ENCODE peak calls at places on chromosomes 12 and 14, in seven cellular contexts. One of them, this sample, is unnamed.

GRCh38 chr12:91769736-91770135 is 375.9 kb downstream of the BTG1 start:
- DNase-seq in breast epithelium: no peak
- DNase-seq in AG09319: no peak
- DNase-seq in GM12865: no peak
- DNase-seq in memory B cell: no peak
- DNase-seq in activated CD4-positive, alpha-beta T cell treated with anti-CD3 and anti-CD28 coated beads, Interleukin-2, amount 50 U/mL, for 1 hour: no peak
- DNase-seq in GF-D8: no peak
- DNase-seq in this sample: no peak

GRCh38 chr12:7899755-7900154 is 27.0 kb upstream of the SLC2A14 start:
- DNase-seq in breast epithelium: no peak
- DNase-seq in AG09319: no peak
- DNase-seq in GM12865: no peak
- DNase-seq in memory B cell: no peak
- DNase-seq in activated CD4-positive, alpha-beta T cell treated with anti-CD3 and anti-CD28 coated beads, Interleukin-2, amount 50 U/mL, for 1 hour: no peak
- DNase-seq in GF-D8: no peak
- DNase-seq in this sample: no peak

GRCh38 chr14:66662374-66662773 is 154.4 kb downstream of the GPHN start:
- DNase-seq in breast epithelium: no peak
- DNase-seq in AG09319: no peak
- DNase-seq in GM12865: no peak
- DNase-seq in memory B cell: no peak
- DNase-seq in activated CD4-positive, alpha-beta T cell treated with anti-CD3 and anti-CD28 coated beads, Interleukin-2, amount 50 U/mL, for 1 hour: no peak
- DNase-seq in GF-D8: no peak
- DNase-seq in this sample: no peak

GRCh38 chr14:105383083-105383730 is 15.1 kb upstream of the TEX22 start:
- DNase-seq in breast epithelium: no peak
- DNase-seq in AG09319: no peak
- DNase-seq in GM12865: no peak
- DNase-seq in memory B cell: no peak
- DNase-seq in activated CD4-positive, alpha-beta T cell treated with anti-CD3 and anti-CD28 coated beads, Interleukin-2, amount 50 U/mL, for 1 hour: no peak
- DNase-seq in GF-D8: no peak
- DNase-seq in this sample: no peak

GRCh38 chr14:90676859-90677258 is 139.4 kb downstream of the TTC7B start:
- DNase-seq in breast epithelium: no peak
- DNase-seq in AG09319: no peak
- DNase-seq in GM12865: no peak
- DNase-seq in memory B cell: no peak
- DNase-seq in activated CD4-positive, alpha-beta T cell treated with anti-CD3 and anti-CD28 coated beads, Interleukin-2, amount 50 U/mL, for 1 hour: no peak
- DNase-seq in GF-D8: no peak
- DNase-seq in this sample: no peak

GRCh38 chr12:7916936-7917335 is 19.1 kb downstream of the SLC2A3 start:
- DNase-seq in breast epithelium: no peak
- DNase-seq in AG09319: no peak
- DNase-seq in GM12865: no peak
- DNase-seq in memory B cell: no peak
- DNase-seq in activated CD4-positive, alpha-beta T cell treated with anti-CD3 and anti-CD28 coated beads, Interleukin-2, amount 50 U/mL, for 1 hour: no peak
- DNase-seq in GF-D8: no peak
- DNase-seq in this sample: no peak

GRCh38 chr12:54082402-54082892 is 28.8 kb downstream of the HOXC4 start:
- DNase-seq in breast epithelium: no peak
- DNase-seq in AG09319: no peak
- DNase-seq in GM12865: no peak
- DNase-seq in memory B cell: peak; percentile 30
- DNase-seq in activated CD4-positive, alpha-beta T cell treated with anti-CD3 and anti-CD28 coated beads, Interleukin-2, amount 50 U/mL, for 1 hour: peak; percentile 44
- DNase-seq in GF-D8: no peak
- DNase-seq in this sample: no peak

GRCh38 chr12:1800646-1801284 is 19.6 kb upstream of the LRTM2 start:
- DNase-seq in breast epithelium: no peak
- DNase-seq in AG09319: no peak
- DNase-seq in GM12865: peak; percentile 72
- DNase-seq in memory B cell: peak; percentile 47
- DNase-seq in activated CD4-positive, alpha-beta T cell treated with anti-CD3 and anti-CD28 coated beads, Interleukin-2, amount 50 U/mL, for 1 hour: no peak
- DNase-seq in GF-D8: peak; percentile 23
- DNase-seq in this sample: no peak

GRCh38 chr14:29216774-29217232 is 450.2 kb downstream of the FOXG1 start:
- DNase-seq in breast epithelium: no peak
- DNase-seq in AG09319: no peak
- DNase-seq in GM12865: no peak
- DNase-seq in memory B cell: no peak
- DNase-seq in activated CD4-positive, alpha-beta T cell treated with anti-CD3 and anti-CD28 coated beads, Interleukin-2, amount 50 U/mL, for 1 hour: no peak
- DNase-seq in GF-D8: no peak
- DNase-seq in this sample: no peak

GRCh38 chr12:106682594-106683234 is 91.8 kb upstream of the RIC8B start:
- DNase-seq in breast epithelium: no peak
- DNase-seq in AG09319: no peak
- DNase-seq in GM12865: peak; percentile 56
- DNase-seq in memory B cell: no peak
- DNase-seq in activated CD4-positive, alpha-beta T cell treated with anti-CD3 and anti-CD28 coated beads, Interleukin-2, amount 50 U/mL, for 1 hour: no peak
- DNase-seq in GF-D8: no peak
- DNase-seq in this sample: no peak

GRCh38 chr12:75853621-75854020 is 178.0 kb downstream of the PHLDA1 start:
- DNase-seq in breast epithelium: no peak
- DNase-seq in AG09319: no peak
- DNase-seq in GM12865: no peak
- DNase-seq in memory B cell: no peak
- DNase-seq in activated CD4-positive, alpha-beta T cell treated with anti-CD3 and anti-CD28 coated beads, Interleukin-2, amount 50 U/mL, for 1 hour: no peak
- DNase-seq in GF-D8: no peak
- DNase-seq in this sample: no peak

GRCh38 chr12:104521731-104522130 is 65.0 kb downstream of the CHST11 start:
- DNase-seq in breast epithelium: no peak
- DNase-seq in AG09319: no peak
- DNase-seq in GM12865: no peak
- DNase-seq in memory B cell: no peak
- DNase-seq in activated CD4-positive, alpha-beta T cell treated with anti-CD3 and anti-CD28 coated beads, Interleukin-2, amount 50 U/mL, for 1 hour: no peak
- DNase-seq in GF-D8: no peak
- DNase-seq in this sample: no peak

GRCh38 chr12:82326905-82327503 is 31.2 kb downstream of the CCDC59 start:
- DNase-seq in breast epithelium: no peak
- DNase-seq in AG09319: peak; percentile 1
- DNase-seq in GM12865: peak; percentile 16
- DNase-seq in memory B cell: no peak
- DNase-seq in activated CD4-positive, alpha-beta T cell treated with anti-CD3 and anti-CD28 coated beads, Interleukin-2, amount 50 U/mL, for 1 hour: no peak
- DNase-seq in GF-D8: no peak
- DNase-seq in this sample: no peak

GRCh38 chr12:110689601-110690430 is 901 bp upstream of the HVCN1 start:
- DNase-seq in breast epithelium: no peak
- DNase-seq in AG09319: no peak
- DNase-seq in GM12865: peak; percentile 93
- DNase-seq in memory B cell: peak; percentile 40
- DNase-seq in activated CD4-positive, alpha-beta T cell treated with anti-CD3 and anti-CD28 coated beads, Interleukin-2, amount 50 U/mL, for 1 hour: peak; percentile 38
- DNase-seq in GF-D8: peak; percentile 33
- DNase-seq in this sample: no peak

GRCh38 chr12:116458492-116458891 is 100.7 kb upstream of the MAP1LC3B2 start:
- DNase-seq in breast epithelium: no peak
- DNase-seq in AG09319: no peak
- DNase-seq in GM12865: no peak
- DNase-seq in memory B cell: no peak
- DNase-seq in activated CD4-positive, alpha-beta T cell treated with anti-CD3 and anti-CD28 coated beads, Interleukin-2, amount 50 U/mL, for 1 hour: no peak
- DNase-seq in GF-D8: no peak
- DNase-seq in this sample: no peak

GRCh38 chr12:62400135-62400534 is 66.5 kb upstream of the MON2 start:
- DNase-seq in breast epithelium: no peak
- DNase-seq in AG09319: no peak
- DNase-seq in GM12865: no peak
- DNase-seq in memory B cell: no peak
- DNase-seq in activated CD4-positive, alpha-beta T cell treated with anti-CD3 and anti-CD28 coated beads, Interleukin-2, amount 50 U/mL, for 1 hour: no peak
- DNase-seq in GF-D8: no peak
- DNase-seq in this sample: no peak

GRCh38 chr12:56221233-56221756 is 427 bp downstream of the RNF41 start:
- DNase-seq in breast epithelium: peak; percentile 74
- DNase-seq in AG09319: peak; percentile 65
- DNase-seq in GM12865: no peak
- DNase-seq in memory B cell: no peak
- DNase-seq in activated CD4-positive, alpha-beta T cell treated with anti-CD3 and anti-CD28 coated beads, Interleukin-2, amount 50 U/mL, for 1 hour: peak; percentile 5
- DNase-seq in GF-D8: no peak
- DNase-seq in this sample: no peak

GRCh38 chr12:76030378-76031080 is 1.0 kb downstream of the PHLDA1 start:
- DNase-seq in breast epithelium: no peak
- DNase-seq in AG09319: no peak
- DNase-seq in GM12865: peak; percentile 51
- DNase-seq in memory B cell: peak; percentile 14
- DNase-seq in activated CD4-positive, alpha-beta T cell treated with anti-CD3 and anti-CD28 coated beads, Interleukin-2, amount 50 U/mL, for 1 hour: peak; percentile 43
- DNase-seq in GF-D8: no peak
- DNase-seq in this sample: no peak

GRCh38 chr12:6604254-6605029 is 2.7 kb downstream of the CHD4 start:
- DNase-seq in breast epithelium: no peak
- DNase-seq in AG09319: no peak
- DNase-seq in GM12865: no peak
- DNase-seq in memory B cell: no peak
- DNase-seq in activated CD4-positive, alpha-beta T cell treated with anti-CD3 and anti-CD28 coated beads, Interleukin-2, amount 50 U/mL, for 1 hour: no peak
- DNase-seq in GF-D8: no peak
- DNase-seq in this sample: no peak

GRCh38 chr12:77998236-77998786 is 167.6 kb downstream of the NAV3 start:
- DNase-seq in breast epithelium: no peak
- DNase-seq in AG09319: no peak
- DNase-seq in GM12865: no peak
- DNase-seq in memory B cell: no peak
- DNase-seq in activated CD4-positive, alpha-beta T cell treated with anti-CD3 and anti-CD28 coated beads, Interleukin-2, amount 50 U/mL, for 1 hour: no peak
- DNase-seq in GF-D8: no peak
- DNase-seq in this sample: no peak

GRCh38 chr14:24196071-24197061 is 1.1 kb upstream of the TM9SF1 start:
- DNase-seq in breast epithelium: no peak
- DNase-seq in AG09319: no peak
- DNase-seq in GM12865: peak; percentile 75
- DNase-seq in memory B cell: no peak
- DNase-seq in activated CD4-positive, alpha-beta T cell treated with anti-CD3 and anti-CD28 coated beads, Interleukin-2, amount 50 U/mL, for 1 hour: no peak
- DNase-seq in GF-D8: peak; percentile 61
- DNase-seq in this sample: no peak

GRCh38 chr12:111407371-111408115 is 1.8 kb downstream of the SH2B3 start:
- DNase-seq in breast epithelium: no peak
- DNase-seq in AG09319: no peak
- DNase-seq in GM12865: no peak
- DNase-seq in memory B cell: no peak
- DNase-seq in activated CD4-positive, alpha-beta T cell treated with anti-CD3 and anti-CD28 coated beads, Interleukin-2, amount 50 U/mL, for 1 hour: no peak
- DNase-seq in GF-D8: no peak
- DNase-seq in this sample: no peak

GRCh38 chr12:91777268-91777997 is 368.2 kb downstream of the BTG1 start:
- DNase-seq in breast epithelium: no peak
- DNase-seq in AG09319: no peak
- DNase-seq in GM12865: no peak
- DNase-seq in memory B cell: no peak
- DNase-seq in activated CD4-positive, alpha-beta T cell treated with anti-CD3 and anti-CD28 coated beads, Interleukin-2, amount 50 U/mL, for 1 hour: no peak
- DNase-seq in GF-D8: no peak
- DNase-seq in this sample: no peak

GRCh38 chr12:131025939-131026702 is 72.4 kb downstream of the ADGRD1 start:
- DNase-seq in breast epithelium: no peak
- DNase-seq in AG09319: no peak
- DNase-seq in GM12865: no peak
- DNase-seq in memory B cell: no peak
- DNase-seq in activated CD4-positive, alpha-beta T cell treated with anti-CD3 and anti-CD28 coated beads, Interleukin-2, amount 50 U/mL, for 1 hour: no peak
- DNase-seq in GF-D8: no peak
- DNase-seq in this sample: no peak

GRCh38 chr14:65377576-65377975 is 35.0 kb upstream of the FUT8 start:
- DNase-seq in breast epithelium: no peak
- DNase-seq in AG09319: no peak
- DNase-seq in GM12865: no peak
- DNase-seq in memory B cell: no peak
- DNase-seq in activated CD4-positive, alpha-beta T cell treated with anti-CD3 and anti-CD28 coated beads, Interleukin-2, amount 50 U/mL, for 1 hour: no peak
- DNase-seq in GF-D8: no peak
- DNase-seq in this sample: no peak

GRCh38 chr14:91870890-91871289 is 3.6 kb upstream of the TC2N start:
- DNase-seq in breast epithelium: no peak
- DNase-seq in AG09319: no peak
- DNase-seq in GM12865: no peak
- DNase-seq in memory B cell: no peak
- DNase-seq in activated CD4-positive, alpha-beta T cell treated with anti-CD3 and anti-CD28 coated beads, Interleukin-2, amount 50 U/mL, for 1 hour: no peak
- DNase-seq in GF-D8: no peak
- DNase-seq in this sample: no peak

GRCh38 chr12:124566181-124567034 is 1.0 kb downstream of the NCOR2 start:
- DNase-seq in breast epithelium: peak; percentile 92
- DNase-seq in AG09319: peak; percentile 19
- DNase-seq in GM12865: peak; percentile 63
- DNase-seq in memory B cell: peak; percentile 33
- DNase-seq in activated CD4-positive, alpha-beta T cell treated with anti-CD3 and anti-CD28 coated beads, Interleukin-2, amount 50 U/mL, for 1 hour: peak; percentile 63
- DNase-seq in GF-D8: no peak
- DNase-seq in this sample: no peak

GRCh38 chr12:110597885-110598284 is 14.8 kb upstream of the PPTC7 start:
- DNase-seq in breast epithelium: no peak
- DNase-seq in AG09319: no peak
- DNase-seq in GM12865: no peak
- DNase-seq in memory B cell: no peak
- DNase-seq in activated CD4-positive, alpha-beta T cell treated with anti-CD3 and anti-CD28 coated beads, Interleukin-2, amount 50 U/mL, for 1 hour: no peak
- DNase-seq in GF-D8: no peak
- DNase-seq in this sample: no peak

GRCh38 chr14:90530523-90530922 is 133.7 kb downstream of the CALM1 start:
- DNase-seq in breast epithelium: no peak
- DNase-seq in AG09319: no peak
- DNase-seq in GM12865: no peak
- DNase-seq in memory B cell: no peak
- DNase-seq in activated CD4-positive, alpha-beta T cell treated with anti-CD3 and anti-CD28 coated beads, Interleukin-2, amount 50 U/mL, for 1 hour: no peak
- DNase-seq in GF-D8: no peak
- DNase-seq in this sample: no peak

GRCh38 chr12:121668750-121669524 is 517 bp downstream of the MORN3 start:
- DNase-seq in breast epithelium: no peak
- DNase-seq in AG09319: no peak
- DNase-seq in GM12865: peak; percentile 57
- DNase-seq in memory B cell: peak; percentile 38
- DNase-seq in activated CD4-positive, alpha-beta T cell treated with anti-CD3 and anti-CD28 coated beads, Interleukin-2, amount 50 U/mL, for 1 hour: peak; percentile 64
- DNase-seq in GF-D8: no peak
- DNase-seq in this sample: no peak

GRCh38 chr14:70622111-70622712 is 19.5 kb upstream of the TTC9 start:
- DNase-seq in breast epithelium: no peak
- DNase-seq in AG09319: no peak
- DNase-seq in GM12865: peak; percentile 75
- DNase-seq in memory B cell: peak; percentile 53
- DNase-seq in activated CD4-positive, alpha-beta T cell treated with anti-CD3 and anti-CD28 coated beads, Interleukin-2, amount 50 U/mL, for 1 hour: peak; percentile 52
- DNase-seq in GF-D8: no peak
- DNase-seq in this sample: no peak

GRCh38 chr14:69632154-69632553 is 20.8 kb downstream of the SUSD6 start:
- DNase-seq in breast epithelium: no peak
- DNase-seq in AG09319: no peak
- DNase-seq in GM12865: no peak
- DNase-seq in memory B cell: no peak
- DNase-seq in activated CD4-positive, alpha-beta T cell treated with anti-CD3 and anti-CD28 coated beads, Interleukin-2, amount 50 U/mL, for 1 hour: no peak
- DNase-seq in GF-D8: peak; percentile 37
- DNase-seq in this sample: no peak